ENCODE peak calls at places on chromosome 22, in four cellular contexts. X is Calu3, E is heart right ventricle, V is chondrocyte. H is an unnamed sample.

GRCh38 chr22:22881116-22882032 is 6.2 kb upstream of the IGLL5 start:
- DNase-seq in X (no peak), E (no peak), V (no peak), H (no peak)

GRCh38 chr22:28442264-28442950 is 237.2 kb downstream of the TTC28 start:
- DNase-seq in X (peak), E (peak), V (peak), H (peak)

GRCh38 chr22:19292262-19293230 is 1.0 kb upstream of the CLTCL1 start:
- DNase-seq in X (no peak), E (peak), V (no peak), H (no peak)

GRCh38 chr22:30371321-30371720 is 14.5 kb downstream of the CCDC157 start:
- DNase-seq in X (no peak), E (no peak), V (no peak), H (no peak)

GRCh38 chr22:49326558-49326957 is 501.1 kb downstream of the BRD1 start:
- DNase-seq in X (no peak), E (no peak), V (no peak), H (no peak)

GRCh38 chr22:27383896-27384295 is 417.7 kb downstream of the MN1 start:
- DNase-seq in X (no peak), E (no peak), V (no peak), H (no peak)

GRCh38 chr22:23058481-23059336 is 11.6 kb upstream of the GNAZ start:
- DNase-seq in X (no peak), E (no peak), V (peak), H (no peak)

GRCh38 chr22:31346733-31347250 is 646 bp upstream of the PATZ1 start:
- DNase-seq in X (peak), E (peak), V (no peak), H (no peak)

GRCh38 chr22:44892803-44893730 is 116.7 kb downstream of the PHF21B start:
- DNase-seq in X (no peak), E (no peak), V (no peak), H (no peak)

GRCh38 chr22:29069476-29069875 is 3.4 kb upstream of the KREMEN1 start:
- DNase-seq in X (no peak), E (no peak), V (no peak), H (no peak)

GRCh38 chr22:27312567-27313507 is 488.7 kb downstream of the MN1 start:
- DNase-seq in X (no peak), E (no peak), V (no peak), H (no peak)

GRCh38 chr22:29578462-29578861 is 2.5 kb downstream of the NIPSNAP1 start:
- DNase-seq in X (no peak), E (no peak), V (no peak), H (no peak)

GRCh38 chr22:50308986-50309600 is 1.6 kb upstream of the PLXNB2 start:
- DNase-seq in X (no peak), E (no peak), V (no peak), H (no peak)

GRCh38 chr22:33427461-33427860 is 369.3 kb upstream of the SYN3 start:
- DNase-seq in X (no peak), E (no peak), V (no peak), H (no peak)

GRCh38 chr22:49780281-49780991 is 47.2 kb downstream of the BRD1 start:
- DNase-seq in X (no peak), E (no peak), V (peak), H (no peak)

GRCh38 chr22:20432244-20432686 is 5.4 kb downstream of the SCARF2 start:
- DNase-seq in X (no peak), E (no peak), V (peak), H (no peak)

DNA sequence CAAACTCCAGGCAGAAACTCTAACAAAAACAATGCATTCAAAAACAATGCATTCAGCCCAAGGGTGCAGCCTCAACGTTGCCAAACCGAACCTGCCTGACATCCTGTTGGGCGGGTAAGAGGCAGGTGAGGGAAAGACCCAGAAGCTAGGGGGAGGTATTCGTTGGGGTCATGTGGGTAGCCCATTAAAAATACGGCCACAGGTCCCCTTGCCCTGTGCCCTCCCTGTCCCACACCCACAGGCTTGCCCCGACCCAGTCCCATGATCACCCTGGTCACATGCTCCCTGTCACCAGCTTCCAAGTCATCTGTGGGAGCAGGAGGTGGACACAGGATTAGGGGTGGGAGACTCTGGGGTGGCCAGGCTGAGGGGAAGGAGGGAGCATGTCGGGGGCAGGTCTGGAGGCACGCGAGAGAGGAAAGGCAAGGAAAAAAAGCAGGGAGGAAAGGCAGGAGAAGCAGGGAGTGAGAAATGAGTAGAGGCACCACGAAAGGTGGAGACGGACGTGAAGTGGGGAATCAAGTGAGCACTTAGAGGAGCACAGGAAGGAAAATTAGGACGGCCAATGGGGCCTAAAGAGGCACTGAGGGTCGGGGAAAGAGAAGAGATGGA is 683 bp downstream of the PLA2G6 start:
- DNase-seq in X (peak), E (peak), V (peak), H (no peak)
- TF ChIP-seq CTCF in X (no peak), E (no peak), V (no peak), H (peak)

GRCh38 chr22:38950527-38951111 is 6.8 kb upstream of the APOBEC3A start:
- DNase-seq in X (no peak), E (no peak), V (no peak), H (no peak)
- TF ChIP-seq CTCF in X (no peak), E (no peak), V (no peak), H (no peak)

GRCh38 chr22:26174280-26174679 is 5.0 kb downstream of the SEZ6L start:
- DNase-seq in X (no peak), E (no peak), V (no peak), H (peak)
- TF ChIP-seq CTCF in X (no peak), E (no peak), V (no peak), H (peak)

GRCh38 chr22:17903564-17904295 is 120.6 kb downstream of the MICAL3 start:
- DNase-seq in X (no peak), E (no peak), V (no peak), H (no peak)
- TF ChIP-seq CTCF in X (no peak), E (no peak), V (no peak), H (no peak)

GRCh38 chr22:24555496-24556253 is at the start of gene SNRPD3:
- DNase-seq in X (peak), E (peak), V (no peak), H (peak)
- TF ChIP-seq CTCF in X (no peak), E (no peak), V (peak), H (peak)

GRCh38 chr22:45992737-45993136 is 15.8 kb upstream of the WNT7B start:
- DNase-seq in X (no peak), E (no peak), V (no peak), H (no peak)
- TF ChIP-seq CTCF in X (no peak), E (no peak), V (no peak), H (no peak)

DNA sequence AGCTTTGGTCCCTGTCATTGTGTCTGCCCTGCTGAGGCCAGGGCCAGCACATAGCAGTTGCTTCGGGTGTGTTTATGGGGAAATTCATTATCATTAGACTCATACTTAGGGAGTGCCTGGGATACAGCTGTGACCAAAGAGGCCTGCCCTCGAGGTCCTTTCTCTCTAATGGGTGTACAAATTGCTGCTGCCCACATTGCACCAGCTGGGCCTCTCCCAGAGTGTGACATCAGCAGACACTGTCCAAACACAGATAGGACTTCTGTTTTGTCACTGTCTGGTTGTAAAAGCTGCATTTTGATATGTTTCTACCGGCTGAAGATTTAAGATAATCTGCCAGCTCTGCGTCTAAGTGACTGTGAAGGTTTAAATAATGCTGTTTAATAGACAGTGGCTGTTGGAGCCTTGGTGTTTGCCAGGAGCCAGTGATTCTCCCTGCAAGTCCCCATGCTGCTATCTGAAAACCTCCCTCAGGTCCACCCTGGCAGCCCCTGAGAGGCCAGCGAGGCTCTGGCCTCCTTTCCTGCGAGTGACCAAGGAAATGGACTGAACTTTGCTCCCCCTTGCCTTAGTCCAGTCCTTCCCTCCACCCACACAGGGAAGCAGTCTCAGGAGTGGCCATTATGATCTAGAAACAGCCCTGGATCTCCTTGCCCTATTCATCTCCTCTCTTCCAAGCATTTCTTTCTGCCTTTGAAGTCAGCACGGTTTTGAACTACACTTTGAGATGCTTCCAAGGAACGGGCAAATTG is 505.3 kb downstream of the TBC1D22A start:
- DNase-seq in X (no peak), E (no peak), V (no peak), H (no peak)
- TF ChIP-seq CTCF in X (no peak), E (no peak), V (no peak), H (no peak)

GRCh38 chr22:21448627-21449416 is 18.4 kb upstream of the TMEM191C start:
- DNase-seq in X (no peak), E (peak), V (peak), H (no peak)

GRCh38 chr22:21446827-21447690 is 20.1 kb upstream of the TMEM191C start:
- DNase-seq in X (no peak), E (peak), V (peak), H (no peak)

GRCh38 chr22:21446128-21446826 is 20.9 kb upstream of the TMEM191C start:
- DNase-seq in X (no peak), E (peak), V (peak), H (no peak)

GRCh38 chr22:21449531-21450319 is 17.5 kb upstream of the TMEM191C start:
- DNase-seq in X (no peak), E (peak), V (peak), H (no peak)

GRCh38 chr22:21447694-21448402 is 19.3 kb upstream of the TMEM191C start:
- DNase-seq in X (no peak), E (peak), V (peak), H (no peak)
- TF ChIP-seq CTCF in X (no peak), E (no peak), V (peak), H (peak)

GRCh38 chr22:17108256-17109112 is 12.7 kb downstream of the TMEM121B start:
- DNase-seq in X (no peak), E (no peak), V (peak), H (no peak)

GRCh38 chr22:17107547-17107810 is 13.7 kb downstream of the TMEM121B start:
- DNase-seq in X (no peak), E (no peak), V (no peak), H (no peak)

GRCh38 chr22:17106161-17106784 is 14.9 kb downstream of the TMEM121B start:
- DNase-seq in X (no peak), E (no peak), V (no peak), H (no peak)

GRCh38 chr22:17105143-17106129 is 15.7 kb downstream of the TMEM121B start:
- DNase-seq in X (no peak), E (no peak), V (no peak), H (no peak)

DNA sequence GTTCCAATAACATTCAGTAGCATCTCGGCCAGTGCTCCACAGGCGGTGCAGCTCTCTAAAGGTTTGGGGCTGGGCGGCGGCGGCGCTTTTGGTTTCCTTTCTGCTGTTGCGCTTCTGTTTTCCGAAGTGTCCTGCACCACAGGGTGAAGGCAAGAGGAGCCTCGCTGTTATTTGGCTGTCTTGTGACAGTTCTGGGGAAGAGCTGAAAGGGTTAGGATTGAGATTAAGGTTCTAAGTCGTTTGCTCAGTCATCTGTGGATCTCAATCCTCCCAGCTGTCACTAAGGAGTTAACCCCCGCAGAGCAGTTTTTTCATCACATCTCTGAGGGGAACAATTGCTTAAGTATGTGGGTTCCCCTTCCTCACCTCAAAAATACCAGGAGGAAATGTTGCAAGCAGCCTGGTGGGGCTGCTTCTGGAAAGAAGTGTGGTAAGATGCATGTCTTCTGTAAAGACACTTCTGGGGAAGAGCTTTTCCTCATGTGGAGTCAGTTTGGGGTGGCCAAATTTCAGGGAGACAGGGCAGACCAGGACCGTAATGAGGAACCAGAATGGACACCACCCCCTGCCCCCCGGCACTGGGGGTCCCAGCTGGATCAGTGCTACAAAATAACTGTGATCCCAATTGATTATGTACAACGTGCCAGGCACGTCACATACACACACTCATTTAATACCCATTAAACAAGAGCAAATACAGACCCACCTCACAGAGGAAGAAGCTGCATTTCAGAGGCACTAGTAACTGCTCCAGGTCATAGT is 14.2 kb downstream of the TMEM121B start:
- DNase-seq in X (no peak), E (no peak), V (no peak), H (no peak)
- TF ChIP-seq CTCF in X (no peak), E (no peak), V (no peak), H (no peak)